ENCODE peak calls at places on chromosomes 3 and 15, in five cellular contexts. I, S, M, J and B are unnamed samples.

GRCh38 chr3:115692887-115693524 is 69.7 kb downstream of the GAP43 start:
- DNase-seq in I (peak), S (peak), M (peak), J (no peak), B (peak)

GRCh38 chr3:123795471-123796251 is 88.5 kb downstream of the MYLK start:
- DNase-seq in I (no peak), S (no peak), M (no peak), J (no peak), B (no peak)

GRCh38 chr15:77186518-77187095 is 115.7 kb upstream of the TSPAN3 start:
- DNase-seq in I (no peak), S (peak), M (peak), J (no peak), B (no peak)

GRCh38 chr3:24812116-24812515 is 317.5 kb upstream of the THRB start:
- DNase-seq in I (no peak), S (no peak), M (no peak), J (no peak), B (no peak)

GRCh38 chr15:45401665-45402161 is 23.4 kb upstream of the GATM start:
- DNase-seq in I (no peak), S (no peak), M (no peak), J (no peak), B (no peak)

GRCh38 chr15:88717342-88718017 is 78.7 kb downstream of the ISG20 start:
- DNase-seq in I (no peak), S (no peak), M (no peak), J (no peak), B (no peak)

GRCh38 chr3:30142946-30143345 is 463.5 kb upstream of the TGFBR2 start:
- DNase-seq in I (no peak), S (no peak), M (peak), J (no peak), B (no peak)

GRCh38 chr3:65112751-65113300 is 425.0 kb upstream of the ADAMTS9 start:
- DNase-seq in I (no peak), S (no peak), M (no peak), J (no peak), B (no peak)

GRCh38 chr3:71152039-71152891 is 431.3 kb downstream of the FOXP1 start:
- DNase-seq in I (no peak), S (no peak), M (no peak), J (no peak), B (no peak)

GRCh38 chr3:57298041-57298440 is 5.6 kb upstream of the ASB14 start:
- DNase-seq in I (peak), S (peak), M (no peak), J (no peak), B (no peak)

GRCh38 chr3:104323226-104323625 is 1043.5 kb upstream of the ALCAM start:
- DNase-seq in I (no peak), S (no peak), M (no peak), J (no peak), B (no peak)

GRCh38 chr3:38843898-38844297 is 27.9 kb upstream of the SCN10A start:
- DNase-seq in I (no peak), S (peak), M (peak), J (no peak), B (no peak)

GRCh38 chr15:56249080-56249479 is 5.4 kb upstream of the RFX7 start:
- DNase-seq in I (no peak), S (peak), M (peak), J (no peak), B (no peak)

GRCh38 chr3:25587526-25587925 is 77.2 kb downstream of the TOP2B start:
- DNase-seq in I (no peak), S (no peak), M (peak), J (no peak), B (no peak)

GRCh38 chr3:94225176-94225742 is 162.4 kb downstream of the NSUN3 start:
- DNase-seq in I (no peak), S (no peak), M (no peak), J (no peak), B (no peak)

GRCh38 chr3:195818301-195818700 is 6.6 kb upstream of the MUC4 start:
- DNase-seq in I (no peak), S (no peak), M (no peak), J (no peak), B (no peak)

GRCh38 chr3:35537265-35537664 is 102.1 kb upstream of the ARPP21 start:
- DNase-seq in I (no peak), S (no peak), M (peak), J (no peak), B (no peak)

GRCh38 chr15:31560643-31561042 is 234.0 kb downstream of the KLF13 start:
- DNase-seq in I (no peak), S (no peak), M (no peak), J (no peak), B (no peak)

GRCh38 chr3:128040041-128040440 is 12.2 kb upstream of the SEC61A1 start:
- DNase-seq in I (no peak), S (no peak), M (no peak), J (no peak), B (no peak)

GRCh38 chr3:71176366-71176765 is 407.2 kb downstream of the FOXP1 start:
- DNase-seq in I (no peak), S (no peak), M (no peak), J (no peak), B (no peak)

GRCh38 chr3:196619213-196619612 is 20.3 kb upstream of the NRROS start:
- DNase-seq in I (no peak), S (no peak), M (peak), J (no peak), B (no peak)

GRCh38 chr3:46085421-46086082 is 58.3 kb upstream of the XCR1 start:
- DNase-seq in I (no peak), S (no peak), M (no peak), J (no peak), B (no peak)

GRCh38 chr3:190443257-190443656 is 6.4 kb downstream of the TMEM207 start:
- DNase-seq in I (no peak), S (no peak), M (peak), J (no peak), B (no peak)

GRCh38 chr3:65170357-65171090 is 482.7 kb upstream of the ADAMTS9 start:
- DNase-seq in I (no peak), S (no peak), M (peak), J (peak), B (no peak)

GRCh38 chr3:38397320-38397719 is 50.7 kb downstream of the XYLB start:
- DNase-seq in I (no peak), S (peak), M (peak), J (no peak), B (peak)

GRCh38 chr15:48866141-48866563 is 11.8 kb upstream of the EID1 start:
- DNase-seq in I (no peak), S (no peak), M (peak), J (no peak), B (no peak)

GRCh38 chr15:69753867-69754266 is 301.2 kb downstream of the RPLP1 start:
- DNase-seq in I (no peak), S (no peak), M (no peak), J (no peak), B (no peak)

GRCh38 chr3:32998631-32999451 is 47.4 kb downstream of the CCR4 start:
- DNase-seq in I (no peak), S (peak), M (no peak), J (no peak), B (no peak)

GRCh38 chr15:67042490-67043181 is 22.8 kb upstream of the SMAD3 start:
- DNase-seq in I (no peak), S (no peak), M (peak), J (no peak), B (no peak)

GRCh38 chr3:46461971-46462910 is 2.5 kb downstream of the LTF start:
- DNase-seq in I (no peak), S (no peak), M (no peak), J (no peak), B (no peak)

GRCh38 chr15:40543631-40544294 is 21.1 kb downstream of the CCDC32 start:
- DNase-seq in I (no peak), S (peak), M (no peak), J (no peak), B (no peak)

GRCh38 chr3:30471076-30471475 is 135.3 kb upstream of the TGFBR2 start:
- DNase-seq in I (no peak), S (no peak), M (peak), J (no peak), B (no peak)

GRCh38 chr3:43287514-43287913 is 1.2 kb downstream of the SNRK start:
- DNase-seq in I (no peak), S (no peak), M (peak), J (no peak), B (no peak)

GRCh38 chr3:122415104-122415744 is 638 bp downstream of the WDR5B start:
- DNase-seq in I (no peak), S (peak), M (peak), J (no peak), B (peak)

GRCh38 chr3:115475178-115476041 is 147.9 kb upstream of the GAP43 start:
- DNase-seq in I (no peak), S (no peak), M (no peak), J (peak), B (no peak)

GRCh38 chr15:79644091-79644490 is 212.0 kb downstream of the MINAR1 start:
- DNase-seq in I (peak), S (no peak), M (peak), J (no peak), B (no peak)

GRCh38 chr15:38504680-38505467 is 50.9 kb downstream of the FAM98B start:
- DNase-seq in I (no peak), S (no peak), M (no peak), J (no peak), B (no peak)

GRCh38 chr3:136728918-136729317 is 23.3 kb downstream of the STAG1 start:
- DNase-seq in I (no peak), S (no peak), M (peak), J (no peak), B (no peak)

GRCh38 chr15:75578948-75579908 is at the start of gene PTPN9:
- DNase-seq in I (no peak), S (peak), M (peak), J (peak), B (peak)